ENCODE peak calls at places on chromosomes 12 and 14, in nine cellular contexts. E is BE2C, G is OCI-LY7, Q is SK-N-MC, R is cardiac muscle cell, J is Peyer's patch, I is spleen, M is NT2/D1, H is Panc1. D is an unnamed sample. For H3K36me3 and H3K9me3, the result is how much of the 10 kb centered on the place peaks cover.

GRCh38 chr12:114809132-114809531 is 125.2 kb upstream of the TBX3 start:
- DNase-seq in E (no peak), R (no peak), Q (no peak), G (no peak), H (no peak), J (no peak), M (no peak), I (no peak), D (no peak)

GRCh38 chr12:8950702-8951478 is 1.4 kb upstream of the M6PR start:
- DNase-seq in I (no peak), H (no peak), J (no peak), R (no peak), E (no peak), Q (no peak), G (no peak), M (no peak), D (peak)

GRCh38 chr12:5500326-5500659 is 68.4 kb downstream of the NTF3 start:
- DNase-seq in R (no peak), H (no peak), M (no peak), Q (no peak), G (no peak), I (no peak), E (no peak), J (no peak), D (no peak)

GRCh38 chr12:109111775-109112491 is 4.5 kb upstream of the ACACB start:
- DNase-seq in Q (no peak), M (no peak), J (peak), R (peak), G (peak), E (peak), I (peak), H (no peak), D (peak)

GRCh38 chr14:105527381-105528196 is 1.2 kb downstream of the TMEM121 start:
- DNase-seq in M (no peak), R (no peak), H (no peak), I (peak), J (no peak), G (no peak), Q (no peak), E (no peak), D (no peak)

GRCh38 chr12:26047401-26048226 is 77.2 kb downstream of the BHLHE41 start:
- DNase-seq in G (no peak), R (no peak), I (no peak), H (no peak), M (no peak), Q (no peak), E (no peak), J (no peak), D (no peak)

GRCh38 chr14:64698899-64699298 is 5.3 kb upstream of the PLEKHG3 start:
- DNase-seq in Q (no peak), H (no peak), E (no peak), M (no peak), R (no peak), I (no peak), J (peak), G (no peak), D (no peak)

GRCh38 chr12:116594325-116595038 is 35.3 kb downstream of the MAP1LC3B2 start:
- DNase-seq in G (peak), Q (no peak), E (no peak), I (peak), M (no peak), H (no peak), R (no peak), J (peak), D (peak)

GRCh38 chr14:30317729-30318128 is 241.2 kb upstream of the G2E3 start:
- DNase-seq in E (no peak), H (no peak), J (no peak), R (peak), M (no peak), G (no peak), Q (no peak), I (no peak), D (no peak)

GRCh38 chr14:76313303-76313702 is 62.6 kb upstream of the ESRRB start:
- DNase-seq in H (no peak), E (no peak), M (no peak), G (no peak), J (no peak), Q (no peak), I (no peak), R (no peak), D (no peak)

GRCh38 chr12:5584776-5585560 is 153.1 kb downstream of the NTF3 start:
- DNase-seq in I (no peak), H (no peak), J (no peak), Q (no peak), G (no peak), R (no peak), E (no peak), M (no peak), D (no peak)

GRCh38 chr14:93150227-93151206 is 34.2 kb downstream of the MOAP1 start:
- DNase-seq in M (no peak), R (no peak), E (no peak), G (no peak), I (no peak), H (no peak), J (peak), Q (no peak), D (peak)

GRCh38 chr14:65637780-65638179 is 225.2 kb downstream of the FUT8 start:
- DNase-seq in Q (no peak), H (no peak), J (no peak), G (peak), R (no peak), M (no peak), I (no peak), E (no peak), D (peak)

GRCh38 chr14:70655110-70655826 is 13.6 kb downstream of the TTC9 start:
- DNase-seq in Q (no peak), E (no peak), G (peak), R (no peak), H (no peak), M (no peak), I (peak), J (peak), D (peak)

GRCh38 chr12:44551631-44552030 is 324.5 kb downstream of the NELL2 start:
- DNase-seq in M (no peak), I (no peak), E (no peak), G (no peak), H (no peak), R (no peak), J (no peak), Q (no peak), D (no peak)
- H3K36me3 ChIP-seq in M (under half), I (under half), E (under half), G (under half), H (under half), R (under half), J (under half), Q (under half), D (under half)

DNA sequence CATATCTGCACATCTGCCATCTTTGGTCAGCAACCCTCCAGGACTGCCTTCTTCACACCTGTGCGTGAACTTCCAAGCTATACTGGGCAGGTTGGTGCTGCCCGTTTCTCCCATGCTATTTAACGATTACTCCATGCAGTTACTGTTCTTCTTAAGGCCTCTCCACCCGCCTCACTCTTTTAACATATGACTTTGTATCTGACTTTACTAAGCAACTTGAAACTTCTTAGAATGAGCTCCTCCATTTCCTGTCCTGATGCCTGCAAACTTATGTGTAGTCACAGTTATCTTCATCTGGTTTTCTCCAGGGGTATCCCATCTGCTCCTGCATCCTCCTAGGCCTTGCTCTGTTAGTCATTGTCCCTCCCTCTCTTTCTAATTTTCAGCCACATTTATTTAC is 35.7 kb downstream of the PRKCH start:
- DNase-seq in I (no peak), H (no peak), Q (no peak), G (no peak), M (no peak), R (no peak), E (no peak), J (no peak), D (no peak)
- H3K4me3 ChIP-seq in I (no peak), H (no peak), Q (no peak), G (no peak), M (no peak), R (no peak), E (no peak), J (no peak), D (peak)

GRCh38 chr12:31959051-31959700 is at the start of gene RESF1:
- DNase-seq in R (peak), I (peak), E (peak), J (peak), G (peak), H (peak), M (peak), Q (peak), D (peak)

GRCh38 chr12:31959701-31960391 is 631 bp downstream of the RESF1 start:
- DNase-seq in H (peak), I (peak), M (peak), G (peak), R (peak), Q (peak), E (peak), J (peak), D (peak)

GRCh38 chr12:31962076-31962475 is 2.9 kb downstream of the RESF1 start:
- DNase-seq in R (no peak), M (no peak), H (no peak), I (no peak), J (no peak), G (no peak), Q (no peak), E (no peak), D (no peak)

GRCh38 chr12:31958601-31959000 is 614 bp upstream of the RESF1 start:
- DNase-seq in I (no peak), E (no peak), M (peak), H (no peak), J (no peak), R (peak), Q (no peak), G (no peak), D (no peak)

DNA sequence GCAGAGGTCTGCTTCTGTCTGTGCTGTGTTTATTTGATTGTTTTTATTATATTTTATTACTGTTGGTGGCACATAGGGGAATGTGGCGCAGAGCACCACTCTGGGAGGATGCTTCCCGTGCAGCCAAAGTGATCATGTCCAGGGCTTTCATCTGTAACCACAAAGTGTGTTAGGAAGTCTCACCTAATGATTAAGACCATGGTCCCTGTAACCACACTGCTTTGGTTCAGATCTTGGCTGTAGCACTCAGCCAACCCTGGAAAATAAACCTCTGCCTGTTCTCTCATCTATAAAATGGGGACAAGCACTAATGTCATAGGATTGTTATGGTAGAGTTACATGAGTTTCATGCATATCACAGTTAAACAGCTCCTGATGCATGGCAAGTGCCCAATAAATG is 1.9 kb downstream of the RESF1 start:
- DNase-seq in M (no peak), I (no peak), J (no peak), R (no peak), G (peak), Q (no peak), E (no peak), H (no peak), D (no peak)
- H3K9me3 ChIP-seq in M (half or more), I (under half), J (under half), R (under half), G (under half), Q (under half), E (under half), H (under half), D (under half)

GRCh38 chr12:17949558-17950141 is 140.3 kb downstream of the RERGL start:
- DNase-seq in J (no peak), H (no peak), Q (peak), R (no peak), M (no peak), G (peak), I (no peak), E (no peak), D (no peak)

GRCh38 chr12:17954788-17955187 is 135.2 kb downstream of the RERGL start:
- DNase-seq in I (no peak), J (no peak), M (no peak), E (no peak), Q (no peak), G (peak), R (no peak), H (no peak), D (no peak)

GRCh38 chr12:17950898-17951297 is 139.1 kb downstream of the RERGL start:
- DNase-seq in H (no peak), M (no peak), Q (no peak), J (no peak), E (no peak), G (no peak), R (no peak), I (no peak), D (no peak)
- H3K36me3 ChIP-seq in H (under half), M (under half), Q (under half), J (under half), E (under half), G (under half), R (under half), I (under half), D (under half)

DNA sequence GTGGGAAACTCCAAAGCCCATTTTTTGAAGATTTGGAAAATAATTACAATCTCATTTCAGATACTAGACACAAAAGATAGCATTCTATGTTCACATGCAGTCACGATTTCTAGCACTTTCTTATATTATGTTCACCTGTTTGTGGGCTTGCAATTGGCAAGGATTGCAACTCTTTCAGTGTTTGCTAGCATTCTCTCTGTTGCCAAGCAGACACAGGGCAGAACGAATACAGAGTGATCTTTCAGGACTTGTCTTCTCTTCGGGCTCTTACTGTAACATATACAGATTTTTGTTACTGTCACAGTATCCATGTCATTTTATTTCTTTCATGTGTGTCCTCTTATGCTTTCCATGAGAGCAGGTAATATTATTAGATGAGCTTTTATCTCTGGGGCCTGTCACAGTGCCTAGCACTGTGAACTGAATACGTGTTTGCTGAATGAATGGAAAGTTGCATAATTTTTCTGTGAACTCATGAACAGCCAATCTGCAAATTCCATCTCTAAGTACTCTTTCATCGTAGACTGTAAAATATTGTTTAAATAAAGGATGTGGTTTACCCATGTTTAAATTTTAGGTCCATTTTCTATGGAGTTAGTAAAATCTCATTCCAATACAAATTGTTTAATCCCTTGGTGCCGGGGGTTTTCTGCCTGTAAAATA is 105.1 kb downstream of the BMP4 start:
- DNase-seq in R (no peak), Q (no peak), E (no peak), J (no peak), H (no peak), M (no peak), G (no peak), I (no peak), D (no peak)
- H3K4me3 ChIP-seq in R (no peak), Q (no peak), E (no peak), J (no peak), H (no peak), M (no peak), G (no peak), I (no peak), D (no peak)

DNA sequence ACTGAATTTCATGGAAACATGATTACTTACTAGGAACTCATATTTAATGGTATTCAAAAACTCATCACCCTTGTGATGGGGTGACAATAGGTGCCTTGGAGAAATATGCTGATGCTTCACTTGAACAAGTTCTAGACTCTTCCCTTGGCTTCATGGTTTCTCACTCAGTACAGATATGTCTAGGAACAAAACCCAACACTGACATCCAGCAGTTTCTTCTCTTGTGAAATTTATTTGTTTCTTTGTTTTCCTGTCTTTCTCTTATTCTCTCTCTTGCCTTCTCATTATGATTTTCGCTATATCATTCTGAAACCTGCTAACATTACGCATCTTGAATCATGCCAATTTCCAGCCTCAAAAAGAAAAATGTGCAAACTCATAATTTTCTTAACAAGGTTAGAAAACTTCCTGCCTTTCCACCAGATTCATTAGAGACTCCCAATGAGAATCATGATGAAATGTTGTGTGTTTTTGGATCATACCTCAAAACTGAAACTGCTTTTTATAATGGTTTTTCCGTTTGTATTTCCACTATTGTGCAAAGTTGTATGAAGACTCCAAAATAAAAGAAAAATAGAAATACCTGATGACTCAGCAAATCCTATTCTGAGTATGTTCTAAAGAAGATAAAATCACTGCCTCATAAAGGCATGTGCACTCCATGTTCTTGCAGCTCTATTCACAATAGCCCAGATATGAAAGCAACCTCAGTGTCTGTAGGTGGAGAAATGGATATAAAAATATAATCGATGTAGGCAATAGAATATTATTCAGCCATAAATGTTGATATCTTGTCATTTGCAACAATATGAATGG is 1021.6 kb downstream of the TMEM121 start:
- DNase-seq in J (no peak), H (no peak), M (no peak), G (no peak), Q (no peak), E (no peak), I (no peak), R (no peak), D (no peak)
- H3K9me3 ChIP-seq in J (under half), H (under half), M (under half), G (under half), Q (under half), E (under half), I (under half), R (under half), D (under half)

D was measured in CD4-positive, CD25-positive, alpha-beta regulatory T cell.